ENCODE peak calls at places on chromosomes 13 and 19, in six cellular contexts. M is H1, O is SK-N-SH, W is K562, E is HCT116, A is HepG2. J is an unnamed sample.

GRCh38 chr13:31824705-31825512 is 85.6 kb downstream of the RXFP2 start:
- DNase-seq in O (no peak), M (no peak), W (no peak), A (no peak), E (no peak), J (no peak)

GRCh38 chr13:111326981-111327642 is 6.7 kb downstream of the TEX29 start:
- DNase-seq in W (no peak), O (no peak), M (no peak), A (no peak), E (no peak), J (no peak)

GRCh38 chr13:65965496-65965895 is 1264.6 kb downstream of the PCDH9 start:
- DNase-seq in O (no peak), E (no peak), A (no peak), M (no peak), W (no peak), J (no peak)

GRCh38 chr19:13865243-13865577 is 11.7 kb upstream of the NANOS3 start:
- DNase-seq in M (no peak), W (peak), A (no peak), O (no peak), E (no peak), J (no peak)

GRCh38 chr13:33031277-33031676 is 15.1 kb downstream of the KL start:
- DNase-seq in O (no peak), W (no peak), M (no peak), E (no peak), A (no peak), J (no peak)

GRCh38 chr13:89733686-89734085 is 1613.8 kb upstream of the MIR17HG start:
- DNase-seq in O (no peak), W (no peak), A (no peak), E (no peak), M (no peak), J (no peak)

GRCh38 chr19:43765109-43765876 is 10.5 kb upstream of the SMG9 start:
- DNase-seq in O (no peak), A (peak), W (peak), E (peak), M (no peak), J (no peak)

GRCh38 chr19:35278578-35279284 is 3.6 kb upstream of the HAMP start:
- DNase-seq in O (no peak), E (no peak), W (no peak), A (no peak), M (no peak), J (no peak)

GRCh38 chr19:35114656-35115537 is 726 bp upstream of the FXYD3 start:
- DNase-seq in O (peak), W (peak), M (peak), E (peak), A (peak), J (peak)

GRCh38 chr19:49150944-49151243 is 4.3 kb downstream of the HRC start:
- DNase-seq in W (no peak), E (no peak), M (no peak), A (no peak), O (no peak), J (peak)

GRCh38 chr13:76307157-76307556 is 579.0 kb downstream of the KCTD12 start:
- DNase-seq in M (no peak), O (no peak), W (no peak), E (no peak), A (no peak), J (no peak)

GRCh38 chr19:4720037-4720700 is 3.5 kb downstream of the DPP9 start:
- DNase-seq in W (no peak), M (no peak), O (no peak), E (no peak), A (no peak), J (no peak)

GRCh38 chr19:4724252-4724514 is 541 bp upstream of the DPP9 start:
- DNase-seq in A (no peak), M (no peak), E (no peak), O (no peak), W (no peak), J (no peak)

GRCh38 chr19:4722671-4723464 is 774 bp downstream of the DPP9 start:
- DNase-seq in A (no peak), O (no peak), W (no peak), M (no peak), E (no peak), J (no peak)

GRCh38 chr19:4721196-4721595 is 2.4 kb downstream of the DPP9 start:
- DNase-seq in M (no peak), O (no peak), W (no peak), A (no peak), E (no peak), J (no peak)

DNA sequence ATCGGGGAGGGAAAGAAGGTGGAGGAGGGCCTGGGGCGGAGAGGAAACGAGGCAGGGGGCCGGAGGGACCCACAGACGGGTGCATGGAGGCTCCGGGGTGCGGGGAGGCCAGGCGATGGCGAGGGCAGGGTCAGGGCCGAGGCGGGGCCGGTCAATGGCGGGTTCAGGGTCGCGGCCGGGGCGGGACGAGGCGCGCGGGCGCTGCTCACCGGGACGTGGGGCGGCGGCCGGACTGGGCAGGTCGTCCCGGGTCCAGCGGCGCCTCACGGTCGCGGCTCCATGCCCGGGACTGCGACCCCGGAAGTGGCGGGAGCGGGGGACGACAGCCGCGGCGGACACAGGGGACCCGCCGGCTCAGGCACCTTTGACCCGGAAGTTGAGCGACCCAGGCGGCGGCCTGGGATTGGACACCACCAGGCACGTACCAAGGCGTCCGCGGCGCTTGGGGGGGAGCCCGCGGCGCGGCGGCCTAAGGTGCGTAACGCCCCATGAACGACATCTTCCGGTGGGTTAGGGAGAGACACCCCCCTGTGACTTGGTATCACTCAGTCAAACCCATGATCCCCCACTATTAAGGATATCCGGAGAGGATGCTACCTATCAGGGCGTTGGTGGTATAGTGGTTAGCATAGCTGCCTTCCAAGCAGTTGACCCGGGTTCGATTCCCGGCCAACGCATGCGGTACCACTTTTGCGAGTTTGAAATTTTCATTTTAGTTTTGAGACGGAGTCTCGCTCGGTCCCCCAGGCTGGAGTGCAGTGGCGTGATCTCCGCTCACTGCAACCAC is at the start of gene DPP9:
- DNase-seq in M (peak), A (peak), O (peak), E (peak), W (peak), J (peak)
- TF ChIP-seq JUND in M (peak), A (no peak), O (no peak), E (peak), W (peak), J (no peak)

DNA sequence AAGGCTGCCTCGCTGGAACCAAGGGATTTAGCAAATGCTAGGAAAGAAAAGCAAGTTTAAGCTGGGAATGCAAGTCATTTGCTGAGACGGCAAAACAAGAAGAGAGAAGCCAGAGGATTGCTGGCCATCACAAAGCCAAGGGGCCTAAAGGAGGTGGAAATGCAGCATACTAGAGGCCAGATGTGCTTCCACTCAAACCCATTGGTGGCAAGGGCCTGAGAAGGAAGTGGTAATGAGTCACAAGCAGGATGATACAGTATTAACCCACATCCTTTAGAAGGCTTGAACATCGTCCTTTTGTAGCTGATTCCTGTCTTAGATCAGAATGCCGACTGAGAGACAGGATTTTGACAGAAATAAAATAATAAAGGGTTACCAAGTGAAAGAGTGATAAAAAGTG is 68.2 kb downstream of the ITGBL1 start:
- DNase-seq in W (no peak), M (no peak), A (no peak), O (no peak), E (no peak), J (no peak)
- TF ChIP-seq JUND in W (no peak), M (no peak), A (no peak), O (peak), E (no peak), J (no peak)

DNA sequence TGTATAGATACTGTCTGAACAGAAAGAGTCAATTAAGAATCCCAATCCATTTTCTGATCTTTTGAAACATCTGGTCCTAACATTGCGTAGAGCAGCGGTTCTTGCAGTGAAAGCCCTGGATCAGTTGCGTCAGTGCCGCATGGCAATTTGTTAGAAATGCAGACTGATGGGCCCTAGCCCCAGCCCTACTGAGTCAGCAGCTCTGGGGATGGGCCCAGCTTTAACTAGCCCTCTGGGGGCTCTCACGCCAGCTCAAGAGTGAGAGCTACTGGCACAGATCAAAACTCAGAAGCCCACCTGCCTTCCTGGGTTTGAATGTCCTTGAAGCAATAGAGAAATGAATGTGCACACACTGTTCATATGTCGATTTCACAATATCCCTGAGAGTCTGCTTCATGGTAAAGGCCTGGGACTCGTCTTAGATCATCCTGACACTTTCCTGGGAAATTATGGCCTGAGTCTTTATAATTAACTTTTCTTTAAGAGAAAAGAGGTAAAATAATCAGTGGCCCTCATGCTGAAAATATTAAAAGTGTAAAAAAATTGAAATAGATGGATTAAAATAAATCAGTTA is 206.8 kb upstream of the TMTC4 start:
- DNase-seq in M (no peak), A (no peak), E (no peak), W (no peak), O (peak), J (no peak)
- TF ChIP-seq JUND in M (no peak), A (no peak), E (no peak), W (no peak), O (no peak), J (no peak)

GRCh38 chr19:39953915-39954314 is 17.1 kb upstream of the PSMC4 start:
- DNase-seq in O (no peak), W (no peak), M (no peak), A (no peak), E (no peak), J (no peak)

GRCh38 chr19:39946532-39946931 is 12.1 kb upstream of the FCGBP start:
- DNase-seq in A (no peak), O (no peak), W (no peak), M (no peak), E (no peak), J (no peak)

GRCh38 chr19:39951065-39951650 is 16.7 kb upstream of the FCGBP start:
- DNase-seq in W (no peak), O (no peak), A (no peak), E (no peak), M (no peak), J (no peak)

GRCh38 chr19:39949026-39949747 is 14.8 kb upstream of the FCGBP start:
- DNase-seq in O (no peak), W (no peak), M (no peak), E (no peak), A (no peak), J (no peak)

DNA sequence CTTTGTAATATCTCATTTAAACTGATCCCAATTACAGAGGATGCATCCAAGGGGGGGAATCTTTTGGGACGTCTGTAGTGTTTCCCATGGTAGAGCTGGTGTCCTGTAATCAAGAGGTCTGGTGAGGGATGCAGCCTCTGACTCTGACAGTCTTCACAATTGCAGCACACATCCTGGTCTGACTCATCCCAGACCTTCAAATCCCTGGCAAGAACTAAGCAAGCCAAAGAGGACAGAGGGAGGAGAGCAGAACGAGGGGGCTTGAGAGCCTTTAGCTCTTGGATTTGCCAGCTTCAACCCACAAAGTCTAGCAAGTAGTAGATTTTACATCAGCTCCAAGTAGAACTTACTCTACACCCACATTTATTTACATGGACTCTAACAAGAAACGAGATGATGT is 17.3 kb upstream of the FCGBP start:
- DNase-seq in M (no peak), E (no peak), A (no peak), O (no peak), W (no peak), J (no peak)
- TF ChIP-seq JUND in M (no peak), E (no peak), A (no peak), O (peak), W (no peak), J (no peak)

DNA sequence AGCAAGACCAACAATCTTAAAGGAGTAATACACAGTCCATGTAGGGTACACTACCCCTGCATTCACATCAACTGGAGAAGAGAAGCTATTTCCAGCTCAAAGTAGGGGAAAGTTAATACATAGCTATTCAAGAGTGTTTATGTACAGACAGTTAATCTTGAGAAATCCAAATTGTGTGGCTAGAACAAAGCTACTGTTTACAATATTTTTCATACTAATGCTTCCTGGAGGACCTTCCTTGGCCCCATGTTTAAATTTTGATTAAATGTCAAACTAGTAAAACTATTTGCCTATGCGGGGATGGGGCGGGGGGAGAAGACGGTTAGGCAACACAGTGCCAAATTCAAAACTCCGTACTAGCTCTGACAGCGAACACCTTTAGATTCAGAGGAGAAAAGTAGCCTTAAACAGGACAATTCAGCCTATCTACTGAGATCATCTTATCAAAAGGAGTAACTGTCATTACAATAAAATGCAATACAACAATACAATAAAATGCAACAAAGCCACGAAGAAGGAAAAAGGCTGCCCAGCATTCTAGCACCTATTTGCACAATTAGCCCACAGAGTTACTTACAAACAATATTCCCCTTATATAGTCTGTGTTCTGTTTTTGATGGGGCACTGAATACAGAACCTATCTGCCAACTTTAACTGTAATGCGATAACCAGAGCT is 29.1 kb downstream of the BRD4 start:
- DNase-seq in W (no peak), A (no peak), O (no peak), M (no peak), E (no peak), J (no peak)
- TF ChIP-seq JUND in W (no peak), A (no peak), O (no peak), M (no peak), E (no peak), J (no peak)

GRCh38 chr13:29947839-29948238 is 97.4 kb upstream of the UBL3 start:
- DNase-seq in W (no peak), A (no peak), O (no peak), M (no peak), E (no peak), J (no peak)

GRCh38 chr13:29940715-29941114 is 90.3 kb upstream of the UBL3 start:
- DNase-seq in W (no peak), O (no peak), A (no peak), E (no peak), M (no peak), J (no peak)

GRCh38 chr13:29939158-29939557 is 88.7 kb upstream of the UBL3 start:
- DNase-seq in M (no peak), O (no peak), W (no peak), E (no peak), A (no peak), J (no peak)

GRCh38 chr13:29946093-29946492 is 95.7 kb upstream of the UBL3 start:
- DNase-seq in A (no peak), E (no peak), O (no peak), M (no peak), W (no peak), J (no peak)

GRCh38 chr13:29943301-29944085 is 93.1 kb upstream of the UBL3 start:
- DNase-seq in E (no peak), M (no peak), A (no peak), O (no peak), W (no peak), J (no peak)
- TF ChIP-seq JUND in E (no peak), M (no peak), A (no peak), O (no peak), W (no peak), J (no peak)

GRCh38 chr19:46197314-46198070 is 32.0 kb upstream of the IGFL1 start:
- DNase-seq in W (no peak), O (no peak), E (no peak), M (no peak), A (no peak), J (no peak)

GRCh38 chr19:46195104-46195503 is 34.4 kb upstream of the IGFL1 start:
- DNase-seq in W (no peak), E (no peak), O (no peak), M (no peak), A (no peak), J (no peak)

GRCh38 chr19:46196410-46197124 is 33.0 kb upstream of the IGFL1 start:
- DNase-seq in W (no peak), O (no peak), E (no peak), A (no peak), M (no peak), J (no peak)

GRCh38 chr19:46201413-46202310 is 27.9 kb upstream of the IGFL1 start:
- DNase-seq in A (no peak), M (no peak), W (no peak), E (no peak), O (no peak), J (no peak)

DNA sequence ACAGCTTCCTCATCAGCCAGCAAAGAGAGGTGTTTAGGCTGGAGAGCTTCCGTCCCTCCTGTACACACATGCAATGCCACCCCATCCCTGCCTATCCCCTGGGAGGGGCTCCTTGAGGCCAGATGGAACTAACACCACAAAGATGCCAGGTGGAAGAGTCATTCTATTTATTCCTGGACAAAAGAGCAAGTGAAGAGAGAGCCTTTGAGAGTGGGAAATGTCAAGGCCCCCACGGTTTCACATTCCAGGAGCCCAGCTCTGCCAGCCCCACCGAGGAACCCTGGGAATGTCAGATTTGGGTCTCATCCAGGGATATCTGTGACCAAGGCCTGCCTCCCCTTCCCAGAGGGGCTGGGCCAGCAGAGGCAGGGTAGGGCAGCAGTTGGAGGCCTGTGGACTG is 30.8 kb upstream of the IGFL1 start:
- DNase-seq in O (no peak), M (no peak), W (no peak), A (no peak), E (no peak), J (no peak)
- TF ChIP-seq JUND in O (no peak), M (no peak), W (no peak), A (no peak), E (no peak), J (no peak)

DNA sequence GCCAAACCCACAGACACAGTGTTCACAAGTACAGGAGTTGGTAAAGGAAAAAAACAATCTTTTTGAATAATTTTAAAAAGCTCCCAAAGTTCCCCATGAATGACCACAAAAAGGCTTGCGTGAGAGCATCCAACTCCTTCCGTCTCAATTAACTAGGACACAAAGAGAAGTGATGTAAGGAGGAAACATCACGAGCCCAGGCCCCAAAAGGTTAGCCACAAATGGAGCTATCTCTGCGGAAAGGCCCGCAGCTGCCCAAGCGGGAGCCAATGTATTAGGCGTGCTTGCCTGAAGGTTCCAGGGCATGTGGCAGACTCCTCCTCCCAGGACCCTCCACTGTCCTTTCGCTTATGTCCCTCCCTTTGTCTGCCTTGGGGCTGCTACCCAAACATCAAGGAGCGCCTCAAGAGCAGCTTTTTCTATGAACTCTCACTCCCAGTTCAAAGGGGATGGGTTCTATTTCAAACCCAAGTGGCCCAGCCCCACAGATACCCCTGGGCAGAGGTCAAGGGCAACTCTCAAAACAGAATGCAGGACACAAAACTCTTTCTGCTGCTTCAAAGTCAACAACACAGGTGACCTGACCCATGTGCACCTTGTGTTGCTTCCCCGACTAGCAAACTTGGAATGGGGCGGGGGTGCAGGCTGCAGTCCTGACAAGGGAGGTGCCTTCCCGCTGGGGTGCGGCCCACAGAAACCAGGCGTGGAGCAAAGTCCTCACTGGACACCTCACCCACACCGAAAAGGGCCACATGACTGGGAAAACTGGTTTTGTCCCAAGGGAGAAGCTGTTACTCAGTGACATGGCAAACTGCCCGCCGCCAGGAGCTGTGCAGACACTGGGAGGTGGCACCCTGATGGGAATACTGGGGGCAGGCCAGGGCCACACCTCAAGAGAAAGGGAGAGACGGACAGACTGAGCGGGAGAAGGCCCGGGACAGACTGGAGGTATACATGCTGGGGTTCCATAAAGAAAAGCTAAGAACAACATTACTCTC is 17.6 kb downstream of the ZC3H4 start:
- DNase-seq in O (no peak), W (no peak), M (no peak), A (peak), E (peak), J (peak)
- TF ChIP-seq JUND in O (no peak), W (no peak), M (no peak), A (peak), E (peak), J (no peak)